ENCODE peak calls at places on chromosomes 1 and 21, in four cellular contexts. C is GM04504, X is astrocyte of the cerebellum, Y is cardiac fibroblast. T is an unnamed sample.

GRCh38 chr1:169933999-169934725 is 40.5 kb upstream of the SCYL3 start:
- DNase-seq in C (no peak), X (peak), Y (peak), T (no peak)

GRCh38 chr1:930633-931138 is 7.0 kb downstream of the SAMD11 start:
- DNase-seq in C (no peak), X (no peak), Y (no peak), T (no peak)

GRCh38 chr1:7379445-7379971 is 391.6 kb upstream of the VAMP3 start:
- DNase-seq in C (peak), X (peak), Y (peak), T (no peak)

GRCh38 chr1:33821291-33821690 is 42.6 kb upstream of the HMGB4 start:
- DNase-seq in C (no peak), X (no peak), Y (no peak), T (no peak)

GRCh38 chr1:119447344-119447743 is 32.4 kb downstream of the HSD3B2 start:
- DNase-seq in C (no peak), X (no peak), Y (no peak), T (no peak)

GRCh38 chr21:46459024-46459355 is 299 bp downstream of the DIP2A start:
- DNase-seq in C (no peak), X (no peak), Y (no peak), T (no peak)

GRCh38 chr1:60668584-60668983 is 413.8 kb upstream of the NFIA start:
- DNase-seq in C (no peak), X (no peak), Y (no peak), T (no peak)

GRCh38 chr1:163720294-163720693 is 398.5 kb downstream of the NUF2 start:
- DNase-seq in C (no peak), X (no peak), Y (no peak), T (no peak)

GRCh38 chr1:97636941-97637340 is 283.9 kb downstream of the DPYD start:
- DNase-seq in C (no peak), X (no peak), Y (peak), T (no peak)

GRCh38 chr1:244095523-244095911 is 44.4 kb downstream of the ZBTB18 start:
- DNase-seq in C (no peak), X (no peak), Y (no peak), T (no peak)

GRCh38 chr1:226627050-226627755 is 78.6 kb downstream of the STUM start:
- DNase-seq in C (no peak), X (no peak), Y (no peak), T (no peak)

GRCh38 chr1:107941123-107941522 is 23.9 kb downstream of the VAV3 start:
- DNase-seq in C (peak), X (no peak), Y (peak), T (peak)

GRCh38 chr1:180646093-180646492 is 14.3 kb downstream of the XPR1 start:
- DNase-seq in C (no peak), X (no peak), Y (no peak), T (no peak)

GRCh38 chr1:37865348-37866119 is 6.1 kb upstream of the MTF1 start:
- DNase-seq in C (peak), X (no peak), Y (no peak), T (no peak)

T was measured in left cardiac atrium.